ENCODE peak calls at places on chromosomes 3 and 15, in ten cellular contexts. L is heart left ventricle, P is ovary, N is neural progenitor cell, J is cardiac muscle cell, Q is body of pancreas, E is osteoblast, T is stomach, I is pancreas, D is IMR-90. G is an unnamed sample. For H3K4me1 and H3K9me3, the result is how much of the 10 kb centered on the place peaks cover.

GRCh38 chr15:58553365-58553918 is 121.7 kb downstream of the LIPC start:
- DNase-seq in L (no peak), P (no peak), N (no peak), J (no peak), Q (no peak), E (no peak), T (no peak), I (no peak), D (no peak), G (no peak)

GRCh38 chr15:75776075-75776443 is 63.4 kb upstream of the CSPG4 start:
- DNase-seq in L (no peak), P (no peak), N (peak), J (no peak), Q (no peak), E (no peak), T (no peak), I (no peak), D (peak), G (no peak)

GRCh38 chr3:11847607-11848006 is 922 bp upstream of the TAMM41 start:
- DNase-seq in L (no peak), P (no peak), N (no peak), J (no peak), Q (no peak), E (no peak), T (no peak), I (no peak), D (no peak), G (no peak)

GRCh38 chr15:43144512-43144911 is 11.1 kb downstream of the TMEM62 start:
- DNase-seq in L (no peak), P (no peak), N (no peak), J (no peak), Q (no peak), E (no peak), T (no peak), I (no peak), D (no peak), G (no peak)

GRCh38 chr3:170425491-170426239 is 7.0 kb downstream of the CLDN11 start:
- DNase-seq in L (no peak), P (no peak), N (peak), J (no peak), Q (no peak), E (peak), T (no peak), I (no peak), D (no peak), G (no peak)

GRCh38 chr3:126180477-126181397 is at the start of gene ALDH1L1:
- DNase-seq in L (peak), P (peak), N (peak), J (peak), Q (peak), E (no peak), T (peak), I (peak), D (peak), G (peak)

GRCh38 chr3:77190281-77190841 is 150.5 kb downstream of the ROBO2 start:
- DNase-seq in L (no peak), P (no peak), N (no peak), J (no peak), Q (no peak), E (no peak), T (no peak), I (no peak), D (no peak), G (no peak)

GRCh38 chr3:120498947-120499346 is 48.2 kb upstream of the FSTL1 start:
- DNase-seq in L (no peak), P (no peak), N (peak), J (peak), Q (no peak), E (peak), T (no peak), I (no peak), D (peak), G (no peak)

GRCh38 chr15:74121858-74122257 is 8.5 kb upstream of the ISLR2 start:
- DNase-seq in L (no peak), P (no peak), N (no peak), J (no peak), Q (no peak), E (no peak), T (no peak), I (no peak), D (no peak), G (no peak)

GRCh38 chr3:124078978-124079911 is 87.3 kb upstream of the ROPN1 start:
- DNase-seq in L (no peak), P (no peak), N (peak), J (peak), Q (peak), E (no peak), T (no peak), I (peak), D (peak), G (no peak)

GRCh38 chr15:39887832-39888231 is 32.2 kb downstream of the GPR176 start:
- DNase-seq in L (no peak), P (no peak), N (no peak), J (peak), Q (peak), E (peak), T (peak), I (peak), D (peak), G (no peak)

GRCh38 chr3:107684431-107684925 is 161.7 kb downstream of the BBX start:
- DNase-seq in L (no peak), P (no peak), N (no peak), J (peak), Q (no peak), E (no peak), T (no peak), I (no peak), D (no peak), G (no peak)

GRCh38 chr3:58743296-58743695 is 76.7 kb upstream of the FAM3D start:
- DNase-seq in L (no peak), P (no peak), N (no peak), J (no peak), Q (no peak), E (no peak), T (no peak), I (no peak), D (no peak), G (no peak)

GRCh38 chr3:36695769-36696137 is 68.6 kb downstream of the DCLK3 start:
- DNase-seq in L (no peak), P (no peak), N (no peak), J (no peak), Q (no peak), E (no peak), T (no peak), I (no peak), D (peak), G (no peak)

GRCh38 chr15:70722266-70723123 is 40.9 kb downstream of the UACA start:
- DNase-seq in L (no peak), P (no peak), N (peak), J (peak), Q (no peak), E (peak), T (no peak), I (no peak), D (peak), G (no peak)

GRCh38 chr3:50805321-50805720 is 130.6 kb downstream of the DOCK3 start:
- DNase-seq in L (no peak), P (no peak), N (no peak), J (no peak), Q (no peak), E (no peak), T (no peak), I (no peak), D (no peak), G (no peak)

GRCh38 chr3:107184375-107184774 is 192.9 kb upstream of the CCDC54 start:
- DNase-seq in L (no peak), P (no peak), N (no peak), J (no peak), Q (no peak), E (no peak), T (no peak), I (no peak), D (peak), G (no peak)

GRCh38 chr15:83210619-83211018 is 3.0 kb upstream of the HDGFL3 start:
- DNase-seq in L (no peak), P (no peak), N (no peak), J (peak), Q (peak), E (peak), T (no peak), I (peak), D (no peak), G (no peak)

GRCh38 chr3:141659821-141660597 is 78.1 kb upstream of the RNF7 start:
- DNase-seq in L (peak), P (peak), N (peak), J (peak), Q (peak), E (peak), T (peak), I (peak), D (peak), G (peak)

GRCh38 chr3:143124683-143125520 is 5.3 kb downstream of the CHST2 start:
- DNase-seq in L (no peak), P (no peak), N (peak), J (peak), Q (no peak), E (no peak), T (no peak), I (no peak), D (no peak), G (no peak)

GRCh38 chr3:107981471-107982111 is 109.2 kb downstream of the CD47 start:
- DNase-seq in L (peak), P (no peak), N (no peak), J (peak), Q (peak), E (no peak), T (no peak), I (peak), D (no peak), G (peak)

GRCh38 chr3:140008693-140008980 is 73.7 kb downstream of the CLSTN2 start:
- DNase-seq in L (no peak), P (no peak), N (no peak), J (no peak), Q (no peak), E (no peak), T (no peak), I (no peak), D (no peak), G (no peak)

GRCh38 chr3:98521897-98522537 is 685 bp downstream of the CLDND1 start:
- DNase-seq in L (peak), P (peak), N (peak), J (peak), Q (peak), E (peak), T (peak), I (peak), D (peak), G (peak)

GRCh38 chr15:91183630-91184029 is 83.6 kb downstream of the SV2B start:
- DNase-seq in L (no peak), P (no peak), N (no peak), J (no peak), Q (no peak), E (no peak), T (no peak), I (no peak), D (no peak), G (no peak)

GRCh38 chr3:170128977-170129431 is 52.5 kb downstream of the PHC3 start:
- DNase-seq in L (no peak), P (no peak), N (no peak), J (no peak), Q (no peak), E (no peak), T (no peak), I (no peak), D (peak), G (no peak)

GRCh38 chr3:71537211-71537611 is 46.3 kb downstream of the FOXP1 start:
- DNase-seq in L (no peak), P (peak), N (no peak), J (no peak), Q (no peak), E (peak), T (no peak), I (no peak), D (peak), G (peak)

GRCh38 chr3:124037332-124037731 is 45.4 kb upstream of the ROPN1 start:
- DNase-seq in L (no peak), P (no peak), N (no peak), J (no peak), Q (no peak), E (no peak), T (no peak), I (no peak), D (no peak), G (no peak)

GRCh38 chr15:48090115-48090514 is 30.7 kb upstream of the SLC24A5 start:
- DNase-seq in L (no peak), P (no peak), N (no peak), J (no peak), Q (no peak), E (no peak), T (no peak), I (no peak), D (no peak), G (no peak)

GRCh38 chr3:189588061-189588817 is 43.0 kb upstream of the TP63 start:
- DNase-seq in L (no peak), P (no peak), N (no peak), J (no peak), Q (no peak), E (peak), T (no peak), I (no peak), D (peak), G (no peak)

GRCh38 chr15:57784081-57784488 is 77.6 kb downstream of the POLR2M start:
- DNase-seq in L (peak), P (no peak), N (no peak), J (no peak), Q (no peak), E (no peak), T (no peak), I (no peak), D (no peak), G (peak)

GRCh38 chr15:40762919-40763800 is 708 bp upstream of the GCHFR start:
- DNase-seq in L (peak), P (peak), N (peak), J (no peak), Q (peak), E (peak), T (peak), I (peak), D (peak), G (peak)

GRCh38 chr15:90367578-90367977 is 15.5 kb downstream of the ZNF774 start:
- DNase-seq in L (no peak), P (no peak), N (no peak), J (no peak), Q (no peak), E (no peak), T (no peak), I (no peak), D (peak), G (no peak)

GRCh38 chr3:66472313-66473134 is 28.3 kb downstream of the LRIG1 start:
- DNase-seq in L (no peak), P (no peak), N (no peak), J (no peak), Q (no peak), E (no peak), T (no peak), I (no peak), D (peak), G (no peak)

GRCh38 chr15:83288381-83288801 is 3.9 kb upstream of the BNC1 start:
- DNase-seq in L (no peak), P (no peak), N (no peak), J (no peak), Q (no peak), E (no peak), T (no peak), I (no peak), D (no peak), G (no peak)

GRCh38 chr3:57959407-57960173 is 48.6 kb upstream of the FLNB start:
- DNase-seq in L (peak), P (peak), N (no peak), J (no peak), Q (no peak), E (no peak), T (no peak), I (no peak), D (peak), G (no peak)

GRCh38 chr15:99476413-99477222 is 89.2 kb upstream of the MEF2A start:
- DNase-seq in L (peak), P (no peak), N (peak), J (no peak), Q (peak), E (peak), T (peak), I (no peak), D (peak), G (peak)

GRCh38 chr3:53240989-53241972 is 14.5 kb downstream of the TKT start:
- DNase-seq in L (no peak), P (no peak), N (no peak), J (no peak), Q (peak), E (no peak), T (no peak), I (no peak), D (no peak), G (peak)

GRCh38 chr15:63461230-63461629 is 43.2 kb upstream of the USP3 start:
- DNase-seq in L (no peak), P (no peak), N (peak), J (peak), Q (no peak), E (no peak), T (peak), I (no peak), D (no peak), G (no peak)

DNA sequence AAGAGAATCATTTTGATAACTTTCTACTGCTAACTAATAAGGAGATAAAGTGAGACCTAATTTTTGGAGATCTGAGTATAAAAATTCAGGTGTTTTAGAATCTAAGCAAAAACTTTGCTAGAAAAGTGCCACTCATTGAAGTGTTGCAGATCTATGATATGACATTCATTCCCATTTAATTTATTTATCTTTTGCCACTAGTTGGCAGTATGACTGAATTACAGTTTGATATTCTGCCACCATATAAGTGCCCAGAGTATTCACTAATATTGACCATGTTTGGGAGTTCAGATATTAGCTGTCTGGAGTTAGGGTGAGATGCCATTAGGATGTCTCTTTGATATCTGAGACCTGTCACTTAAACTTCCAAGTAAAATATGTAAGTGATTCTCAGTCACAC is 251.3 kb upstream of the GBE1 start:
- DNase-seq in L (no peak), P (no peak), N (no peak), J (no peak), Q (no peak), E (no peak), T (no peak), I (no peak), D (no peak), G (no peak)
- TF ChIP-seq CTCF in L (no peak), P (no peak), N (peak), J (no peak), Q (no peak), E (peak), T (no peak), I (no peak), D (peak), G (no peak)

DNA sequence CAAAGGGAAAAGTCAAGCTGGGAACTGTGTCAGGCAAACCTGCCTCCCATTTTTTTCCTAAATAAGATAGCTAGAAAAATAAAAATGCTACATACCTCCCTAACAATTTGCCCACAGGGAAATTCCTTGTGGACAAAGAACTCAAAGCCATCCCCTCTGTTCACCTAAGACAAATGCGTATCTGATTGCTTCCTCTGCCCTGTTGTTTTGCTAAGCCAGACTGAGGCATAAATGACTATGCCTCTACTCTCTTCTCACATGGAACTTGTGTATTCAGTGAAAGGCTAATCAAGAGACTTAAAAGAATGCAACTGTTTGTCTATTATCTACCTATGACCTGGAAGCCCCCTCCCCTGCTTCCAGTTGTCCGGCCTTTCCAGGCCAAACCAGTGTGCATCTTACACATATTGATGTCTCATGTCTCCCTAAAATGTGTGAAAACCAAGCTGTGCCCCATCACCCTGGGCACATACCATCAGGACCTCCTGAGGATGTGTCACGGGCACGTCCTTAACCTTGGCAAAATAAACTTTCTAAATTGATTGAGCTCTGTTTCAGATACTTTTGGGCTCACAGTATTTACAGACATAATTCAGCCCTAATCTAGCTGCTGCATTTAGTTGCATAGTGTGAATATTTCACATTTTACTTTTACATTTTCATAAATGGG is 15.8 kb downstream of the CHD2 start:
- DNase-seq in L (no peak), P (no peak), N (no peak), J (no peak), Q (no peak), E (no peak), T (no peak), I (no peak), D (peak), G (no peak)
- H3K4me1 ChIP-seq in L (half or more), P (under half), N (under half), J (under half), Q (half or more), E (half or more), T (half or more), I (under half), D (under half), G (half or more)

GRCh38 chr3:155535098-155535497 is 209.8 kb downstream of the PLCH1 start:
- DNase-seq in L (no peak), P (no peak), N (no peak), J (no peak), Q (no peak), E (no peak), T (no peak), I (no peak), D (no peak), G (no peak)
- H3K9me3 ChIP-seq in L (under half), P (under half), N (under half), J (under half), Q (under half), E (under half), T (under half), I (under half), D (under half), G (under half)

DNA sequence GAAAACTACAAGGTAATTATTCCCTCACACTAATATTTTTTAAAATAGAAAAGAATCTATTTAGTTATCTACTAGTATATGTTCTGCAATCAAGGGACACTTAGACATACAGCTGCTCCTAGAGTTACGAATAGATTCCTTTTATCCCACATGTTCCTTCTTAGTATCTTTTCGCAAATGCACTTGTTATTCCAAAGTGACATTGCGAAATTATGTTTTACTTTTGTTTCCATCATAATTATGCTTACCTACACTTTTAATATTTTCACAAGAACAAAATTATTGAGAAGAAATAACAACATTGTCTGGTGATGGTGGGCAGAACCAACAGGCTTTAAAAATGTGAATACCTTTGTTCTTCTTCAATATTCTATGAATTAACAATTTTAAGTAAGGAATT is 107.1 kb upstream of the MELTF start:
- DNase-seq in L (no peak), P (no peak), N (no peak), J (no peak), Q (no peak), E (no peak), T (no peak), I (no peak), D (no peak), G (no peak)
- TF ChIP-seq CTCF in L (no peak), P (no peak), N (no peak), J (no peak), Q (no peak), E (no peak), T (no peak), I (no peak), D (no peak), G (no peak)

DNA sequence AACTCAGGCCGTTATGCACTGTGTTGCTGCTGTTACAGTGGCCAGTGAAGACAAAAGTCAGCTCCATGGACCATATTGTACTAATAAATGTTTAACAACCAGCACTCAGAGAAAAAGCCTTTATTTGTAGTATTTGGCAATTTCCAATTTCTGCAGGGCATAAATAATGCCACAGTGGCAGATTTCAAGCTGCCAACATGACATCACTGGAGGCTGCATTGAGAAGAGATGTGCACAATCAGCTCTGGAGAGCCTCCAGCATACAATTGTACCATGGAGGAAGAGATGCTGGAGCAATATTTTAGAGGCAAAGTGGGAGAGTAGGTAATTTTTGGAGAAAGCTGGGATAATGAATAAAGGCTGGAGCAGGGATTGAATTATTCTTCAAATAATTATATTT is 9.7 kb upstream of the ALCAM start:
- DNase-seq in L (no peak), P (no peak), N (no peak), J (no peak), Q (no peak), E (no peak), T (no peak), I (no peak), D (no peak), G (no peak)
- H3K4me1 ChIP-seq in L (under half), P (under half), N (under half), J (under half), Q (under half), E (half or more), T (under half), I (under half), D (under half), G (under half)